ENCODE peak calls at places on chromosomes 16 and 17, in seven cellular contexts. S, C, E, G, Y, Q and O are unnamed samples. For H4K20me1, the result is how much of the 10 kb centered on the place peaks cover.

GRCh38 chr16:27769561-27770222 is 219.7 kb downstream of the KATNIP start:
- DNase-seq in S (no peak), C (no peak), E (no peak), G (peak), Y (no peak), Q (peak), O (peak)

GRCh38 chr17:79741751-79742588 is 11.2 kb downstream of the ENPP7 start:
- DNase-seq in S (peak), C (peak), E (peak), G (peak), Y (peak), Q (peak), O (no peak)

GRCh38 chr16:17448640-17449638 is 21.8 kb downstream of the XYLT1 start:
- DNase-seq in S (no peak), C (no peak), E (no peak), G (no peak), Y (no peak), Q (no peak), O (no peak)

GRCh38 chr16:25031441-25032307 is 16.5 kb upstream of the ARHGAP17 start:
- DNase-seq in S (peak), C (peak), E (peak), G (peak), Y (peak), Q (peak), O (peak)

GRCh38 chr16:17369441-17369951 is 101.3 kb downstream of the XYLT1 start:
- DNase-seq in S (no peak), C (no peak), E (no peak), G (no peak), Y (no peak), Q (no peak), O (no peak)

GRCh38 chr16:3963886-3964685 is 83.6 kb upstream of the CREBBP start:
- DNase-seq in S (no peak), C (no peak), E (no peak), G (no peak), Y (no peak), Q (no peak), O (no peak)

GRCh38 chr16:2206420-2206779 is 1.1 kb downstream of the MLST8 start:
- DNase-seq in S (no peak), C (no peak), E (no peak), G (no peak), Y (no peak), Q (no peak), O (no peak)

GRCh38 chr16:49832177-49832576 is 23.7 kb downstream of the ZNF423 start:
- DNase-seq in S (no peak), C (no peak), E (no peak), G (no peak), Y (no peak), Q (no peak), O (no peak)

GRCh38 chr16:17607075-17607509 is 136.3 kb upstream of the XYLT1 start:
- DNase-seq in S (no peak), C (no peak), E (no peak), G (no peak), Y (no peak), Q (no peak), O (no peak)

GRCh38 chr17:52027620-52028019 is 130.9 kb downstream of the CA10 start:
- DNase-seq in S (no peak), C (no peak), E (no peak), G (no peak), Y (no peak), Q (no peak), O (peak)

GRCh38 chr16:582614-583331 is 7.1 kb upstream of the RAB40C start:
- DNase-seq in S (no peak), C (no peak), E (no peak), G (no peak), Y (no peak), Q (no peak), O (no peak)

GRCh38 chr17:55674107-55674506 is 48.6 kb downstream of the TMEM100 start:
- DNase-seq in S (peak), C (no peak), E (no peak), G (no peak), Y (no peak), Q (no peak), O (no peak)

GRCh38 chr17:50055055-50055425 is 870 bp upstream of the ITGA3 start:
- DNase-seq in S (peak), C (peak), E (no peak), G (no peak), Y (no peak), Q (peak), O (peak)

GRCh38 chr17:67784364-67785121 is 40.8 kb upstream of the BPTF start:
- DNase-seq in S (no peak), C (no peak), E (peak), G (no peak), Y (no peak), Q (no peak), O (no peak)

GRCh38 chr16:48887646-48888045 is 277.7 kb upstream of the N4BP1 start:
- DNase-seq in S (no peak), C (no peak), E (no peak), G (no peak), Y (no peak), Q (no peak), O (no peak)

GRCh38 chr16:74281285-74281684 is 15.3 kb upstream of the PSMD7 start:
- DNase-seq in S (no peak), C (peak), E (no peak), G (no peak), Y (no peak), Q (no peak), O (no peak)

GRCh38 chr17:75003070-75003956 is 9.2 kb upstream of the MRPL58 start:
- DNase-seq in S (no peak), C (no peak), E (no peak), G (no peak), Y (no peak), Q (no peak), O (no peak)

GRCh38 chr17:79623786-79624657 is 13.2 kb upstream of the RBFOX3 start:
- DNase-seq in S (no peak), C (no peak), E (no peak), G (no peak), Y (no peak), Q (no peak), O (no peak)

GRCh38 chr17:4199818-4200402 is 56.9 kb downstream of the CYB5D2 start:
- DNase-seq in S (peak), C (peak), E (peak), G (peak), Y (peak), Q (peak), O (no peak)

GRCh38 chr16:72961115-72961832 is 86.7 kb downstream of the ZFHX3 start:
- DNase-seq in S (peak), C (no peak), E (peak), G (peak), Y (no peak), Q (no peak), O (no peak)

GRCh38 chr16:16038950-16039349 is 89.5 kb downstream of the ABCC1 start:
- DNase-seq in S (no peak), C (no peak), E (no peak), G (no peak), Y (no peak), Q (no peak), O (no peak)

GRCh38 chr17:65531508-65532431 is 29.7 kb downstream of the AXIN2 start:
- DNase-seq in S (peak), C (peak), E (no peak), G (peak), Y (no peak), Q (no peak), O (peak)

GRCh38 chr17:47957591-47958490 is at the start of gene PRR15L:
- DNase-seq in S (no peak), C (no peak), E (no peak), G (no peak), Y (no peak), Q (no peak), O (no peak)

GRCh38 chr16:49698416-49698815 is 157.5 kb downstream of the ZNF423 start:
- DNase-seq in S (peak), C (peak), E (peak), G (no peak), Y (no peak), Q (no peak), O (peak)

GRCh38 chr16:11409398-11409797 is 64.1 kb downstream of the RMI2 start:
- DNase-seq in S (peak), C (no peak), E (no peak), G (peak), Y (no peak), Q (no peak), O (no peak)

GRCh38 chr17:83076930-83077329 is 2.5 kb upstream of the METRNL start:
- DNase-seq in S (no peak), C (no peak), E (no peak), G (no peak), Y (no peak), Q (no peak), O (no peak)
- TF ChIP-seq CTCF in S (no peak), C (peak), E (no peak), G (no peak), Y (peak), Q (peak), O (no peak)

GRCh38 chr16:84608281-84608680 is 9.6 kb downstream of the COTL1 start:
- DNase-seq in S (no peak), C (no peak), E (no peak), G (no peak), Y (no peak), Q (no peak), O (no peak)

GRCh38 chr16:84612686-84613085 is 5.2 kb downstream of the COTL1 start:
- DNase-seq in S (no peak), C (no peak), E (no peak), G (no peak), Y (no peak), Q (no peak), O (no peak)

GRCh38 chr16:84611041-84611440 is 6.8 kb downstream of the COTL1 start:
- DNase-seq in S (peak), C (no peak), E (no peak), G (peak), Y (no peak), Q (no peak), O (no peak)

GRCh38 chr16:84607694-84608093 is 10.2 kb downstream of the COTL1 start:
- DNase-seq in S (no peak), C (no peak), E (peak), G (no peak), Y (no peak), Q (no peak), O (no peak)

GRCh38 chr16:84610385-84610784 is 7.5 kb downstream of the COTL1 start:
- DNase-seq in S (no peak), C (no peak), E (peak), G (no peak), Y (no peak), Q (no peak), O (no peak)
- H4K20me1 ChIP-seq in S (under half), C (half or more), E (under half), G (half or more), Y (under half), Q (under half), O (half or more)

GRCh38 chr17:39208893-39209292 is 8.8 kb downstream of the RPL19 start:
- DNase-seq in S (peak), C (peak), E (no peak), G (no peak), Y (no peak), Q (no peak), O (no peak)
- H3K27ac ChIP-seq in S (no peak), C (no peak), E (no peak), G (no peak), Y (no peak), Q (no peak), O (no peak)

GRCh38 chr17:19780846-19781245 is 32.7 kb upstream of the ALDH3A1 start:
- DNase-seq in S (no peak), C (no peak), E (no peak), G (no peak), Y (no peak), Q (no peak), O (no peak)

GRCh38 chr17:19787733-19788357 is 39.7 kb upstream of the ALDH3A1 start:
- DNase-seq in S (no peak), C (no peak), E (no peak), G (peak), Y (no peak), Q (no peak), O (no peak)

GRCh38 chr17:19781488-19782458 is 33.7 kb upstream of the ALDH3A1 start:
- DNase-seq in S (no peak), C (no peak), E (no peak), G (no peak), Y (peak), Q (no peak), O (no peak)

GRCh38 chr17:19785854-19786253 is 37.8 kb upstream of the ALDH3A1 start:
- DNase-seq in S (no peak), C (no peak), E (no peak), G (peak), Y (no peak), Q (no peak), O (no peak)
- TF ChIP-seq CTCF in S (peak), C (peak), E (peak), G (peak), Y (peak), Q (peak), O (no peak)

DNA sequence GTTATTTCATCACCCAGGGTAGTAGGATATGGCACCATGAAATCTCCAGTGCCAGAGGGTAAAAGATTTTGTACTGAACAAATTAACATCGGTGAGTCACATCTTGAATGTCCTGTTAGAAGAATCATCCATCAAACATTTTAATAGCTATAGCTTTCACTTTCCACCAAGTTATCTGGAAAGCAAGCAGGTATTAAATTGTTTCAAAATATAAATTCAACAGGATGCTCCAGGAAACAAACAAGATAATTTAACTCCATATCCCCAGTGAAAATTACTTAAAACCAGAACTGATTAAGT is 2.4 kb downstream of the VEZF1 start:
- DNase-seq in S (peak), C (no peak), E (no peak), G (peak), Y (no peak), Q (no peak), O (peak)
- H4K20me1 ChIP-seq in S (under half), C (half or more), E (under half), G (under half), Y (under half), Q (under half), O (half or more)